ENCODE peak calls at places on chromosomes 5 and 9, in six cellular contexts. B is A549; P is CD4-positive, alpha-beta T cell; G is GM12878; D is psoas muscle; H is astrocyte. X is an unnamed sample.
A peak's percentile ranks its signal among the peaks of the same experiment; 100 is the strongest.

GRCh38 chr5:149400304-149400703 is 21.2 kb upstream of the IL17B start:
- DNase-seq in D (no peak), G (no peak), H (no peak), B (no peak), P (no peak), X (no peak)

GRCh38 chr9:20872340-20872977 is 159.0 kb downstream of the HACD4 start:
- DNase-seq in H (peak; percentile 91), D (no peak), B (no peak), P (no peak), G (no peak), X (no peak)

GRCh38 chr5:78698218-78698751 is 49.7 kb upstream of the LHFPL2 start:
- DNase-seq in G (no peak), B (no peak), D (peak; percentile 67), P (no peak), H (peak; percentile 90), X (no peak)

GRCh38 chr5:150559701-150560100 is 51.8 kb downstream of the NDST1 start:
- DNase-seq in D (no peak), H (peak; percentile 66), G (no peak), P (no peak), B (peak; percentile 33), X (no peak)

GRCh38 chr9:20551835-20552234 is 70.5 kb downstream of the MLLT3 start:
- DNase-seq in G (peak; percentile 38), H (no peak), B (no peak), P (no peak), D (no peak), X (no peak)

GRCh38 chr9:130359819-130360218 is 84.9 kb upstream of the ASS1 start:
- DNase-seq in G (no peak), H (no peak), P (no peak), B (no peak), D (no peak), X (no peak)

GRCh38 chr5:137498301-137498735 is 808 bp downstream of the SPOCK1 start:
- DNase-seq in B (peak; percentile 28), P (no peak), D (peak; percentile 54), H (no peak), G (no peak), X (no peak)

GRCh38 chr9:108565651-108566378 is 290.0 kb downstream of the ACTL7B start:
- DNase-seq in P (no peak), B (peak; percentile 83), H (peak; percentile 67), G (peak; percentile 3), D (peak; percentile 53), X (no peak)

GRCh38 chr9:98248737-98249474 is 6.5 kb downstream of the TBC1D2 start:
- DNase-seq in H (peak; percentile 96), D (peak; percentile 75), P (no peak), B (no peak), G (no peak), X (no peak)

GRCh38 chr5:13108281-13108680 is 836.2 kb downstream of the DNAH5 start:
- DNase-seq in B (no peak), P (no peak), G (no peak), H (peak; percentile 37), D (no peak), X (no peak)

GRCh38 chr5:463952-464351 is 21.0 kb downstream of the EXOC3 start:
- DNase-seq in B (no peak), P (peak; percentile 66), D (peak; percentile 50), G (no peak), H (no peak), X (no peak)

GRCh38 chr5:180431932-180432331 is 62.2 kb upstream of the CNOT6 start:
- DNase-seq in H (no peak), B (no peak), D (no peak), P (no peak), G (no peak), X (no peak)

GRCh38 chr5:77145666-77146065 is 58.6 kb upstream of the ZBED3 start:
- DNase-seq in P (no peak), B (no peak), D (no peak), G (no peak), H (peak; percentile 44), X (no peak)

GRCh38 chr9:71233646-71234045 is 112.2 kb upstream of the TRPM3 start:
- DNase-seq in G (no peak), H (no peak), P (no peak), B (no peak), D (no peak), X (no peak)

GRCh38 chr5:172731286-172732073 is 39.5 kb downstream of the DUSP1 start:
- DNase-seq in D (no peak), B (peak; percentile 53), H (peak; percentile 22), P (no peak), G (no peak), X (no peak)

GRCh38 chr5:55037046-55037771 is 13.2 kb downstream of the GZMK start:
- DNase-seq in P (peak; percentile 35), H (no peak), G (no peak), D (no peak), B (no peak), X (no peak)

GRCh38 chr9:27497883-27498553 is 26.1 kb upstream of the IFNK start:
- DNase-seq in P (no peak), G (no peak), B (no peak), D (no peak), H (no peak), X (no peak)

GRCh38 chr9:27499481-27499880 is 24.6 kb upstream of the IFNK start:
- DNase-seq in B (peak; percentile 11), G (no peak), P (no peak), D (no peak), H (peak; percentile 23), X (no peak)

GRCh38 chr9:27491164-27491563 is 32.9 kb upstream of the IFNK start:
- DNase-seq in P (no peak), H (no peak), G (peak; percentile 11), B (no peak), D (no peak), X (no peak)

GRCh38 chr9:27496134-27496504 is 28.0 kb upstream of the IFNK start:
- DNase-seq in P (no peak), D (no peak), G (no peak), H (no peak), B (no peak), X (no peak)

DNA sequence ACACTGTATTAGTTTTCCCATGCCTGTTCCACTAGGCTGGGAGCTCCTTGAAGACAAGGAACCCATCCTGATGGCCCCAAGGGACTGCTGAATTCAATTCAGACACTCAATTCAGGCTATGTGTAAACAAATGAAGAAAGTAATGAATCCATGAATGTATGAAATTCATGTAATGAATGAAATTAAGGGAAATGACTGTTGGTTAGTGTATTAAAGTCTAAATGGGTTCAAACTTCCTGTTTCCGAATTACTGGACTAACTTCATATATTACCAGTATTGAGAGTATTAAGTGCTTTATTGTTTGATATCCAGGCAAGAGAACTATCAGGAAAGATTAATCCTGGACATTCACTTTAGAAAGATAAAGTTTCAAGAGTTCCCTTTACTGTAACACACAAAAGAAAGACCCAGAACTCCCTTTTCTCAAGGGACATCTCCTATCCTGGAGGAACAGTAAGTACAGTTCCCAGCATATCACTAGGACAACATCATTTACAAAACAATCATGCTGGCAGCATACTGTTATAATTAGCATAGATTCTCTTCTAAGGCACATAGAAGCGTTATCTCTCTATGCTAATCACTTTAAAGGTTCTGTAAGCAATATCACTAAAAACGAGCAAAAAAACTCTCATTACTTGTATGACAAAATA is 28.5 kb upstream of the IFNK start:
- DNase-seq in P (no peak), G (no peak), B (no peak), D (no peak), H (no peak), X (no peak)
- H3K27ac ChIP-seq in P (no peak overlapping the region), G (no peak overlapping the region), B (no peak overlapping the region), D (no peak overlapping the region), H (no peak overlapping the region), X (no peak overlapping the region)

GRCh38 chr9:74674077-74674476 is 176.9 kb downstream of the RORB start:
- DNase-seq in D (no peak), H (no peak), P (no peak), G (no peak), B (no peak), X (no peak)
- H3K27ac ChIP-seq in D (no peak overlapping the region), H (no peak overlapping the region), P (no peak overlapping the region), G (no peak overlapping the region), B (no peak overlapping the region), X (no peak overlapping the region)

GRCh38 chr9:89362647-89363310 is 44.5 kb downstream of the SECISBP2 start:
- DNase-seq in G (no peak), H (no peak), P (no peak), D (no peak), B (no peak), X (no peak)
- H3K27ac ChIP-seq in G (no peak overlapping the region), H (no peak overlapping the region), P (no peak overlapping the region), D (no peak overlapping the region), B (no peak overlapping the region), X (no peak overlapping the region)

DNA sequence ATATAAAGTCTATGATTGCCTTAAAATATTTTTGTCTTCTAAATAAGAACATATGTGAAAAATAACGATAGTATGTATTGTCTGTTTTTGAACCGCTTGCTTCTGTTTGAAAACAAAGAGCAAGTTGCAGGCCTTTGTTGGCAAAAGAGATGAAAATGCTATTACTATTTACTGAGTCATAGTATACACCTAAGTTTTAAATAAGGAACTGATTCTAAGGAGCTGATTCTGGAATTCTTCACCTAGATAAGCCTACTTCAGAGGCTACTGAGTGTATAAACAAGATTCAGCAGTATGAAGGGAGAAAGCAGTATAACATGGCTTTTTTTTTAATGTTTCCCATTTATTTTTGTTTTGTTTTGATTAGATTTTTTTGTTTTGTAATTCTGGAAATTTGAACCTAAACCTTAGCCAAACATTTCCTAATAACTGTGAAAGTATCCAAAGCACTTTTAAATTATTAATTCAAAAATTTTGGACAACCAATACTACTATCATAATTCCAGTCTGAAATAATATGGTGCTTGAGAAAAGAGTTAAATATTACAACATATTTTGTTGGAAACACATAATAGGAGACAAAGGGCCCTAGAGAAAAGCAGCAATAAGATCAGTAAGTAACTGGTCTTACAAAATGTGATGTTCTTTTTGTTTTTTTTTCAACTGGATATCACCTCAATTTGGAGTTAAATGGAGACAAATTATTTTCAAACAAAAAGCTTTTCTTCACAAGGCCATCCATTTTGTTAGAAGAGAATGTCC is 20.9 kb downstream of the SRFBP1 start:
- DNase-seq in D (no peak), P (no peak), G (no peak), H (peak; percentile 32), B (no peak), X (no peak)
- H3K27ac ChIP-seq in D (no peak overlapping the region), P (no peak overlapping the region), G (no peak overlapping the region), H (peak overlapping the region; percentile 12), B (no peak overlapping the region), X (peak overlapping the region; percentile 8)

DNA sequence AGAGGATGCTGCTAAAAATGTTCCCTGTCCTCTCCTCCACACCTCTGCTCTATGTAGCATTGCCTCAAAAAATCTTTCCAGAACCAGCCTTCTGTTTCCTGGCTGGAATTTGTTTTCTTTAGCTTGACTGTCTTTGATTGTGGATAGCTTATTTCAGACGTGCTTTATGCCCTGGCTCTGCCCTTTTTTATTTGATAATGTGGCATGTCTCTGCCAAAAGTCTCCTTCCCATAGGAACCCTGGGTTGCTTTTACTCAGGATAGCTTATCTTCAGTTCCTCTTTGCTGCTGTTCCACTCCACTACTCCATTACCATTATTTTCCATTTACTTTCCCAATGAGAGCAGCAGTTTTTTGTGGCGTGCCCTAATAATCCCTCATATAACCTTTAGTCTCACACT is 885 bp upstream of the TMEM252 start:
- DNase-seq in B (no peak), P (no peak), D (no peak), G (no peak), H (no peak), X (no peak)
- H3K27ac ChIP-seq in B (no peak overlapping the region), P (no peak overlapping the region), D (no peak overlapping the region), G (no peak overlapping the region), H (no peak overlapping the region), X (peak overlapping the region; percentile 34)

DNA sequence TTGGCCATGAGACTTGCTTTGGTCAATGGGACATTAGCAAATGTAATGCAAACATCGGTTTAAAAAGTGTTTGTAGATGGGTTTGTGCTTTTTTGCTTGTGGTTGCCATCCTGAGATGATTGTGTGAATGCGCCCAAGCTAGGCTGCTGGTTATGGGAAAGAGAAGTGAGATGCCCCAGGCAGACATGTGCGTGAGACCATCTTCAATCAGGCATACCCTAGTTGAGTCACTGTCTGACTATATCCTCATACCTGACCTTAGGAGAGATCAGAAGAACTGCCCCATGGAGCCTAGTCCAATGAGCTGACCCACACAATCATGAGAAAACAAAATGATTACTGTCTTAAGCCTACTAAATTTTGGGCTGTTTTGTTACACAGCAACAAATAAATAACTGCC is 36.8 kb upstream of the ZNF608 start:
- DNase-seq in H (no peak), G (no peak), D (no peak), B (no peak), P (no peak), X (no peak)
- H3K27ac ChIP-seq in H (no peak overlapping the region), G (no peak overlapping the region), D (no peak overlapping the region), B (no peak overlapping the region), P (no peak overlapping the region), X (no peak overlapping the region)

X was measured in esophagus squamous epithelium.